ENCODE peak calls at places on chromosomes 16 and 17, in five cellular contexts. T is activated CD8-positive, alpha-beta T cell treated with anti-CD3 and anti-CD28 coated beads for 36 hours; P is CD4-positive, alpha-beta T cell; Y is lung; J is GM12864. K is an unnamed sample.

GRCh38 chr17:28665994-28666393 is 4.0 kb downstream of the SUPT6H start:
- DNase-seq in Y (no peak), J (no peak), P (no peak), T (no peak), K (no peak)

GRCh38 chr16:87496101-87496801 is 3.4 kb upstream of the ZCCHC14 start:
- DNase-seq in Y (no peak), T (peak; percentile 75), J (no peak), P (no peak), K (peak; percentile 8)

GRCh38 chr17:5035356-5035755 is at the start of gene SLC52A1:
- DNase-seq in J (no peak), T (peak; percentile 20), Y (no peak), P (no peak), K (no peak)

GRCh38 chr17:38897671-38898290 is 27.6 kb upstream of the LASP1NB start:
- DNase-seq in P (no peak), T (no peak), Y (no peak), J (no peak), K (no peak)

GRCh38 chr17:16083223-16083622 is 83.6 kb downstream of the TTC19 start:
- DNase-seq in Y (no peak), T (no peak), J (no peak), P (no peak), K (no peak)

GRCh38 chr17:80104321-80104955 is 3.1 kb downstream of the GAA start:
- DNase-seq in T (no peak), J (no peak), P (no peak), Y (no peak), K (no peak)

GRCh38 chr16:11386791-11387546 is 41.7 kb downstream of the RMI2 start:
- DNase-seq in Y (no peak), J (no peak), P (no peak), T (no peak), K (no peak)

GRCh38 chr17:73272906-73273218 is 11.2 kb upstream of the CPSF4L start:
- DNase-seq in Y (no peak), P (no peak), T (no peak), J (no peak), K (no peak)

GRCh38 chr17:7794063-7794663 is 39.9 kb upstream of the KDM6B start:
- DNase-seq in T (no peak), J (no peak), Y (no peak), P (no peak), K (no peak)